ENCODE peak calls at places on chromosome 13, in seven cellular contexts. One of them, this sample, is unnamed.
A peak's percentile ranks its signal among the peaks of the same experiment; 100 is the strongest.

GRCh38 chr13:103961129-103961528 is 894.9 kb upstream of the SLC10A2 start:
- DNase-seq in body of pancreas: no peak
- DNase-seq in HCT116: no peak
- DNase-seq in tibial nerve: no peak
- DNase-seq in HepG2: no peak
- DNase-seq in A549: no peak
- DNase-seq in breast epithelium: no peak
- DNase-seq in this sample: no peak

GRCh38 chr13:69601661-69602060 is 506.0 kb upstream of the ATXN8OS start:
- DNase-seq in body of pancreas: no peak
- DNase-seq in HCT116: no peak
- DNase-seq in tibial nerve: no peak
- DNase-seq in HepG2: no peak
- DNase-seq in A549: no peak
- DNase-seq in breast epithelium: no peak
- DNase-seq in this sample: no peak

GRCh38 chr13:108597943-108598342 is 31.5 kb upstream of the MYO16 start:
- DNase-seq in body of pancreas: no peak
- DNase-seq in HCT116: no peak
- DNase-seq in tibial nerve: no peak
- DNase-seq in HepG2: peak; percentile 8
- DNase-seq in A549: peak; percentile 12
- DNase-seq in breast epithelium: no peak
- DNase-seq in this sample: no peak

GRCh38 chr13:93716623-93717022 is 490.0 kb downstream of the GPC6 start:
- DNase-seq in body of pancreas: no peak
- DNase-seq in HCT116: no peak
- DNase-seq in tibial nerve: no peak
- DNase-seq in HepG2: no peak
- DNase-seq in A549: no peak
- DNase-seq in breast epithelium: no peak
- DNase-seq in this sample: no peak

GRCh38 chr13:33072282-33072681 is 56.1 kb downstream of the KL start:
- DNase-seq in body of pancreas: no peak
- DNase-seq in HCT116: no peak
- DNase-seq in tibial nerve: no peak
- DNase-seq in HepG2: no peak
- DNase-seq in A549: no peak
- DNase-seq in breast epithelium: no peak
- DNase-seq in this sample: no peak

GRCh38 chr13:28401303-28402056 is 93.4 kb downstream of the FLT1 start:
- DNase-seq in body of pancreas: no peak
- DNase-seq in HCT116: no peak
- DNase-seq in tibial nerve: no peak
- DNase-seq in HepG2: no peak
- DNase-seq in A549: no peak
- DNase-seq in breast epithelium: no peak
- DNase-seq in this sample: no peak

GRCh38 chr13:108227651-108228272 is 9.6 kb downstream of the ABHD13 start:
- DNase-seq in body of pancreas: no peak
- DNase-seq in HCT116: peak; percentile 19
- DNase-seq in tibial nerve: peak; percentile 72
- DNase-seq in HepG2: peak; percentile 21
- DNase-seq in A549: peak; percentile 30
- DNase-seq in breast epithelium: no peak
- DNase-seq in this sample: no peak

GRCh38 chr13:104011505-104012270 is 945.5 kb upstream of the SLC10A2 start:
- DNase-seq in body of pancreas: peak; percentile 34
- DNase-seq in HCT116: no peak
- DNase-seq in tibial nerve: no peak
- DNase-seq in HepG2: no peak
- DNase-seq in A549: no peak
- DNase-seq in breast epithelium: no peak
- DNase-seq in this sample: no peak

GRCh38 chr13:59835569-59835968 is 328.2 kb downstream of the DIAPH3 start:
- DNase-seq in body of pancreas: no peak
- DNase-seq in HCT116: no peak
- DNase-seq in tibial nerve: no peak
- DNase-seq in HepG2: no peak
- DNase-seq in A549: no peak
- DNase-seq in breast epithelium: no peak
- DNase-seq in this sample: no peak

GRCh38 chr13:110559986-110560385 is 1.5 kb downstream of the RAB20 start:
- DNase-seq in body of pancreas: no peak
- DNase-seq in HCT116: no peak
- DNase-seq in tibial nerve: no peak
- DNase-seq in HepG2: no peak
- DNase-seq in A549: no peak
- DNase-seq in breast epithelium: no peak
- DNase-seq in this sample: no peak
- TF ChIP-seq POLR2A in body of pancreas: no peak
- TF ChIP-seq POLR2A in HCT116: no peak
- TF ChIP-seq POLR2A in tibial nerve: no peak
- TF ChIP-seq POLR2A in HepG2: no peak
- TF ChIP-seq POLR2A in A549: no peak
- TF ChIP-seq POLR2A in breast epithelium: no peak
- TF ChIP-seq POLR2A in this sample: no peak

GRCh38 chr13:23560571-23561089 is 9.6 kb upstream of the TNFRSF19 start:
- DNase-seq in body of pancreas: no peak
- DNase-seq in HCT116: no peak
- DNase-seq in tibial nerve: no peak
- DNase-seq in HepG2: no peak
- DNase-seq in A549: no peak
- DNase-seq in breast epithelium: no peak
- DNase-seq in this sample: no peak
- TF ChIP-seq POLR2A in body of pancreas: no peak
- TF ChIP-seq POLR2A in HCT116: no peak
- TF ChIP-seq POLR2A in tibial nerve: no peak
- TF ChIP-seq POLR2A in HepG2: no peak
- TF ChIP-seq POLR2A in A549: no peak
- TF ChIP-seq POLR2A in breast epithelium: no peak
- TF ChIP-seq POLR2A in this sample: no peak

DNA sequence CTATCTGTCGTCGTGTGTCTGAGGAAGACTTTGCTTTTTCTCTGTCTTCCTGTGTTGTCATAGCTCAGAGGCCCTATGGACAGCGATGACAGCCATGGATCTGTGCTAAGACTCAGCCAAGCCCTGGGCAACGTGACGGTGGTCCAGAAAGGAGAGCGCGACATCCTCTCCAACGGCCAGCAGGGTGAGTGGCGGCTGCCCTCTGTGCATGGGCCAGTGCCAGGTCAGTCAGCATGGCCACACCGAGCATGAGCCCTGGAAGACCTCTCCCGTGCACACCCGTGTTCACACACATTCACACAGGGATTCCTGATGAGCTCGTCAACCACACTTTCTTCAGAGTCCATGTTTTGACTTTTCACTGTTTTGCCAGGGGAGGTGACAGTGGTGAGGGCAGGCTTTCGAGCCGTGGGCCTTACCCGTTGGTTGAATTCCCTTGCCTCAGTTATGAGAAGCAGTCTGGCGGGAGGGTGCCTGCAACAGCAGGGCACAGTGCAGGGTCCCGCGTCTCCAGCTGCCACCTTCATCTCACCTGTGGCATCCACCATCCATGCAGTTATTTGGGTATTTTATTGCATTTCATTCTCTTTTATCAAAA is 20.2 kb downstream of the NAXD start:
- DNase-seq in body of pancreas: no peak
- DNase-seq in HCT116: no peak
- DNase-seq in tibial nerve: no peak
- DNase-seq in HepG2: no peak
- DNase-seq in A549: no peak
- DNase-seq in breast epithelium: no peak
- DNase-seq in this sample: no peak
- TF ChIP-seq POLR2A in body of pancreas: no peak
- TF ChIP-seq POLR2A in HCT116: no peak
- TF ChIP-seq POLR2A in tibial nerve: no peak
- TF ChIP-seq POLR2A in HepG2: no peak
- TF ChIP-seq POLR2A in A549: no peak
- TF ChIP-seq POLR2A in breast epithelium: no peak
- TF ChIP-seq POLR2A in this sample: no peak

GRCh38 chr13:36819064-36819810 is at the start of gene RFXAP:
- DNase-seq in body of pancreas: peak; percentile 89
- DNase-seq in HCT116: peak; percentile 60
- DNase-seq in tibial nerve: peak; percentile 74
- DNase-seq in HepG2: peak; percentile 74
- DNase-seq in A549: peak; percentile 77
- DNase-seq in breast epithelium: peak; percentile 70
- DNase-seq in this sample: peak; percentile 78
- TF ChIP-seq POLR2A in body of pancreas: peak; percentile 72
- TF ChIP-seq POLR2A in HCT116: peak; percentile 42
- TF ChIP-seq POLR2A in tibial nerve: no peak
- TF ChIP-seq POLR2A in HepG2: peak; percentile 78
- TF ChIP-seq POLR2A in A549: peak; percentile 54
- TF ChIP-seq POLR2A in breast epithelium: peak; percentile 29
- TF ChIP-seq POLR2A in this sample: peak; percentile 65

DNA sequence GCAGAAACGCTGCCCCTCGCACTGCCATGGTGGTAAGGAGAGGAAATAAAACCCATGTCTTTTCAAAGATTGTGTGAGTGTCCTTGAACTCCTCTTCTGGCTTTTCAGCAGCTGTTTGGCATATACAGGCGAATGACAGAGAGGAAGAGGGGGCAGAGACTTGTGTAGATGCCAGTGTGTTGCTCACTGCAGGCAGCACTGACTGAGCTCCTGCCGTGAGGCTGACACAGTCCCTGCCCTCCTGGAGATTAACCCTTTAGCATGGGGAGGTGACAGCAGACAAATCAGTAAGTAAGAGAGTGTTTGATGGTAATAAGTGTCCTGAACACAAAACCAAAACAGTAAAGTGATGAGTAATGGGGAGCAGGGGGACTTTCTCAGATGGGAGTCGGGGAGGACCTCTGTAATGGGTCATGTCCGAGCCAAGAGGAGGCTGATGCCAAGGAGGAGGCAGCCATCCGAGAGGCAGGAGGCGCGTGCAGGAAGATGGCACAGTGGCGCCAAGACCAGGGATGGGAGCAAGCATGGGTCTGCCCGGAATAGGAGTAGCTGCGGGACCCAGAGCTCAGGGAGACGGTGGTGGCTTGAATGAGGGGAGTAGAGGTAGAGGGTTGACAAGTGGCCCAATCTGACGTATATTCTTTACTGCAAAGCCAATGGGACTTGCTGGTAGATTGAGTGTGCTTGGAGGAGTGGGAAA is 182.2 kb downstream of the FOXO1 start:
- DNase-seq in body of pancreas: no peak
- DNase-seq in HCT116: no peak
- DNase-seq in tibial nerve: no peak
- DNase-seq in HepG2: no peak
- DNase-seq in A549: no peak
- DNase-seq in breast epithelium: no peak
- DNase-seq in this sample: no peak
- TF ChIP-seq POLR2A in body of pancreas: no peak
- TF ChIP-seq POLR2A in HCT116: no peak
- TF ChIP-seq POLR2A in tibial nerve: no peak
- TF ChIP-seq POLR2A in HepG2: no peak
- TF ChIP-seq POLR2A in A549: no peak
- TF ChIP-seq POLR2A in breast epithelium: no peak
- TF ChIP-seq POLR2A in this sample: no peak